ENCODE peak calls at places on chromosome 20, in ten cellular contexts. R is HuH-7, C is HFFc6, P is heart right ventricle, X is left cardiac atrium, I is KBM-7, K is hippocampal formation, W is thoracic aorta, F is AML-193, B is NCI-H1092 treated with DMSO at 0.1 percent for 48 hours. Q is an unnamed sample.

GRCh38 chr20:62427172-62428007 is at the start of gene RBBP8NL:
- DNase-seq in F (no peak), W (no peak), B (no peak), C (no peak), K (no peak), P (no peak), I (no peak), X (no peak), R (no peak), Q (no peak)

GRCh38 chr20:36468149-36469000 is 72.9 kb upstream of the MYL9 start:
- DNase-seq in K (no peak), X (no peak), P (no peak), C (no peak), I (no peak), W (peak; percentile 31), R (peak; percentile 66), F (no peak), B (peak; percentile 43), Q (no peak)

GRCh38 chr20:19047040-19047950 is 165.1 kb upstream of the SLC24A3 start:
- DNase-seq in P (peak; percentile 40), I (no peak), K (no peak), X (peak; percentile 59), C (no peak), R (no peak), F (no peak), B (no peak), W (no peak), Q (no peak)

GRCh38 chr20:48676125-48676524 is 151.7 kb downstream of the PREX1 start:
- DNase-seq in B (no peak), P (no peak), I (no peak), X (no peak), C (no peak), K (no peak), R (no peak), F (no peak), W (no peak), Q (no peak)

GRCh38 chr20:22460231-22460630 is 124.1 kb downstream of the FOXA2 start:
- DNase-seq in B (no peak), P (no peak), C (no peak), F (no peak), K (no peak), W (no peak), R (no peak), X (no peak), I (no peak), Q (no peak)

GRCh38 chr20:31819083-31819784 is at the start of gene MYLK2:
- DNase-seq in P (no peak), X (no peak), B (peak; percentile 83), R (peak; percentile 2), W (no peak), K (no peak), I (no peak), F (no peak), C (no peak), Q (no peak)

GRCh38 chr20:59184880-59185447 is 21.3 kb downstream of the ZNF831 start:
- DNase-seq in K (no peak), F (no peak), W (no peak), R (no peak), B (no peak), X (no peak), C (no peak), I (no peak), P (no peak), Q (no peak)

GRCh38 chr20:53205046-53205445 is 232.9 kb downstream of the TSHZ2 start:
- DNase-seq in R (no peak), C (no peak), I (no peak), F (no peak), X (no peak), P (no peak), W (no peak), K (no peak), B (no peak), Q (no peak)

GRCh38 chr20:62132421-62132820 is 10.1 kb downstream of the LSM14B start:
- DNase-seq in R (no peak), P (no peak), X (peak; percentile 69), W (no peak), I (no peak), F (no peak), C (no peak), K (no peak), B (no peak), Q (no peak)

GRCh38 chr20:10745790-10746189 is 72.0 kb upstream of the JAG1 start:
- DNase-seq in K (no peak), F (no peak), W (no peak), P (no peak), C (no peak), R (no peak), I (no peak), X (no peak), B (no peak), Q (no peak)

GRCh38 chr20:14790771-14791517 is 453.5 kb upstream of the FLRT3 start:
- DNase-seq in F (no peak), C (no peak), W (no peak), K (no peak), R (peak; percentile 26), P (no peak), I (no peak), B (peak; percentile 86), X (no peak), Q (no peak)

GRCh38 chr20:33020278-33021161 is 10.9 kb upstream of the BPIFB6 start:
- DNase-seq in W (no peak), F (no peak), P (no peak), X (no peak), B (no peak), R (no peak), K (no peak), I (no peak), C (no peak), Q (no peak)

GRCh38 chr20:38094373-38094775 is 60.8 kb downstream of the RPRD1B start:
- DNase-seq in K (no peak), W (no peak), F (peak; percentile 92), R (no peak), P (peak; percentile 61), I (peak; percentile 46), C (peak; percentile 61), X (peak; percentile 62), B (no peak), Q (no peak)

GRCh38 chr20:23588434-23589403 is 17.0 kb downstream of the CST9 start:
- DNase-seq in P (no peak), F (no peak), C (no peak), W (no peak), I (no peak), X (no peak), K (no peak), B (no peak), R (no peak), Q (no peak)

GRCh38 chr20:43508106-43508505 is 609 bp downstream of the L3MBTL1 start:
- DNase-seq in X (peak; percentile 34), I (no peak), B (no peak), W (no peak), F (no peak), C (no peak), P (no peak), K (no peak), R (no peak), Q (no peak)

GRCh38 chr20:14510341-14510740 is 172.9 kb upstream of the FLRT3 start:
- DNase-seq in F (no peak), X (no peak), C (no peak), B (no peak), K (no peak), P (no peak), W (no peak), I (no peak), R (no peak), Q (no peak)

GRCh38 chr20:9140172-9140760 is 71.4 kb downstream of the PLCB4 start:
- DNase-seq in W (no peak), X (no peak), C (no peak), I (no peak), F (no peak), K (no peak), P (no peak), R (no peak), B (no peak), Q (no peak)

GRCh38 chr20:58090181-58090580 is 138.3 kb downstream of the ANKRD60 start:
- DNase-seq in F (no peak), C (no peak), X (no peak), R (no peak), K (no peak), B (no peak), I (no peak), P (no peak), W (no peak), Q (peak; percentile 30)

GRCh38 chr20:31579245-31579644 is 25.8 kb upstream of the ID1 start:
- DNase-seq in W (no peak), K (no peak), R (no peak), F (no peak), X (no peak), C (no peak), B (no peak), P (no peak), I (no peak), Q (no peak)

GRCh38 chr20:973785-974194 is 28.3 kb downstream of the RSPO4 start:
- DNase-seq in R (peak; percentile 54), I (peak; percentile 74), F (peak; percentile 81), C (peak; percentile 80), W (no peak), P (no peak), B (peak; percentile 54), X (no peak), K (no peak), Q (no peak)

GRCh38 chr20:23200914-23201313 is 114.8 kb upstream of the CD93 start:
- DNase-seq in P (peak; percentile 48), K (no peak), R (peak; percentile 55), C (no peak), F (peak; percentile 7), I (peak; percentile 40), B (peak; percentile 23), W (no peak), X (peak; percentile 28), Q (no peak)

GRCh38 chr20:4102381-4102780 is 87.0 kb upstream of the RNF24 start:
- DNase-seq in P (no peak), W (no peak), R (no peak), B (no peak), X (no peak), F (no peak), C (peak; percentile 39), K (no peak), I (no peak), Q (no peak)

GRCh38 chr20:61601361-61601760 is 349.3 kb downstream of the CDH4 start:
- DNase-seq in R (no peak), C (no peak), P (no peak), B (no peak), I (no peak), F (no peak), X (no peak), K (no peak), W (no peak), Q (no peak)

GRCh38 chr20:53445276-53445675 is 148.4 kb downstream of the ZNF217 start:
- DNase-seq in K (no peak), B (no peak), P (no peak), W (no peak), X (no peak), R (no peak), I (no peak), C (no peak), F (no peak), Q (no peak)

GRCh38 chr20:51300104-51300503 is 242.4 kb downstream of the NFATC2 start:
- DNase-seq in W (no peak), B (no peak), F (no peak), P (no peak), X (no peak), K (no peak), I (no peak), C (no peak), R (no peak), Q (no peak)

GRCh38 chr20:50240092-50240491 is 49.5 kb downstream of the CEBPB start:
- DNase-seq in F (no peak), I (no peak), K (no peak), P (no peak), W (no peak), X (no peak), B (no peak), C (no peak), R (no peak), Q (no peak)

GRCh38 chr20:49603209-49603627 is 35.3 kb upstream of the PTGIS start:
- DNase-seq in I (no peak), B (no peak), F (no peak), X (peak; percentile 52), P (peak; percentile 37), R (peak; percentile 73), W (no peak), K (no peak), C (peak; percentile 69), Q (no peak)

GRCh38 chr20:22836211-22836610 is 198.9 kb upstream of the SSTR4 start:
- DNase-seq in I (no peak), X (no peak), K (no peak), C (no peak), F (no peak), P (no peak), R (no peak), B (no peak), W (no peak), Q (no peak)

Q was measured in sciatic nerve.